ENCODE peak calls at places on chromosome 11, in seven cellular contexts. One of them, this sample, is unnamed.

GRCh38 chr11:59601788-59602187 is 13.8 kb downstream of the OSBP start:
- DNase-seq in bronchial epithelial cell: no peak
- DNase-seq in hepatocyte: no peak
- DNase-seq in body of pancreas: peak; percentile 37
- DNase-seq in adrenal gland: peak; percentile 47
- DNase-seq in HepG2: peak; percentile 20
- DNase-seq in Peyer's patch: no peak
- DNase-seq in this sample: no peak

GRCh38 chr11:101707477-101707876 is 123.7 kb upstream of the TRPC6 start:
- DNase-seq in bronchial epithelial cell: no peak
- DNase-seq in hepatocyte: no peak
- DNase-seq in body of pancreas: no peak
- DNase-seq in adrenal gland: no peak
- DNase-seq in HepG2: no peak
- DNase-seq in Peyer's patch: no peak
- DNase-seq in this sample: no peak

GRCh38 chr11:80107415-80107814 is 666.6 kb upstream of the TENM4 start:
- DNase-seq in bronchial epithelial cell: no peak
- DNase-seq in hepatocyte: no peak
- DNase-seq in body of pancreas: no peak
- DNase-seq in adrenal gland: no peak
- DNase-seq in HepG2: no peak
- DNase-seq in Peyer's patch: no peak
- DNase-seq in this sample: no peak

GRCh38 chr11:35289821-35290220 is 129.5 kb downstream of the SLC1A2 start:
- DNase-seq in bronchial epithelial cell: peak; percentile 42
- DNase-seq in hepatocyte: no peak
- DNase-seq in body of pancreas: no peak
- DNase-seq in adrenal gland: no peak
- DNase-seq in HepG2: no peak
- DNase-seq in Peyer's patch: no peak
- DNase-seq in this sample: no peak

GRCh38 chr11:20031155-20032001 is 128.9 kb downstream of the DBX1 start:
- DNase-seq in bronchial epithelial cell: peak; percentile 73
- DNase-seq in hepatocyte: peak; percentile 37
- DNase-seq in body of pancreas: no peak
- DNase-seq in adrenal gland: no peak
- DNase-seq in HepG2: peak; percentile 87
- DNase-seq in Peyer's patch: no peak
- DNase-seq in this sample: no peak

GRCh38 chr11:29914203-29914930 is 102.5 kb downstream of the KCNA4 start:
- DNase-seq in bronchial epithelial cell: peak; percentile 86
- DNase-seq in hepatocyte: peak; percentile 31
- DNase-seq in body of pancreas: no peak
- DNase-seq in adrenal gland: no peak
- DNase-seq in HepG2: no peak
- DNase-seq in Peyer's patch: no peak
- DNase-seq in this sample: no peak

GRCh38 chr11:57751676-57752253 is at the start of gene BTBD18:
- DNase-seq in bronchial epithelial cell: peak; percentile 58
- DNase-seq in hepatocyte: peak; percentile 71
- DNase-seq in body of pancreas: peak; percentile 69
- DNase-seq in adrenal gland: peak; percentile 70
- DNase-seq in HepG2: peak; percentile 83
- DNase-seq in Peyer's patch: peak; percentile 68
- DNase-seq in this sample: no peak

GRCh38 chr11:72871089-72871488 is 56.9 kb downstream of the ATG16L2 start:
- DNase-seq in bronchial epithelial cell: no peak
- DNase-seq in hepatocyte: no peak
- DNase-seq in body of pancreas: no peak
- DNase-seq in adrenal gland: no peak
- DNase-seq in HepG2: no peak
- DNase-seq in Peyer's patch: no peak
- DNase-seq in this sample: no peak

GRCh38 chr11:48150213-48150612 is 66.4 kb upstream of the OR4B1 start:
- DNase-seq in bronchial epithelial cell: peak; percentile 83
- DNase-seq in hepatocyte: no peak
- DNase-seq in body of pancreas: no peak
- DNase-seq in adrenal gland: no peak
- DNase-seq in HepG2: no peak
- DNase-seq in Peyer's patch: no peak
- DNase-seq in this sample: no peak

GRCh38 chr11:36296925-36297604 is 977 bp downstream of the PRR5L start:
- DNase-seq in bronchial epithelial cell: peak; percentile 42
- DNase-seq in hepatocyte: no peak
- DNase-seq in body of pancreas: no peak
- DNase-seq in adrenal gland: no peak
- DNase-seq in HepG2: no peak
- DNase-seq in Peyer's patch: peak; percentile 57
- DNase-seq in this sample: no peak

GRCh38 chr11:101442171-101442570 is 141.6 kb downstream of the TRPC6 start:
- DNase-seq in bronchial epithelial cell: no peak
- DNase-seq in hepatocyte: no peak
- DNase-seq in body of pancreas: peak; percentile 44
- DNase-seq in adrenal gland: peak; percentile 62
- DNase-seq in HepG2: no peak
- DNase-seq in Peyer's patch: no peak
- DNase-seq in this sample: no peak

GRCh38 chr11:128283445-128283844 is 303.9 kb downstream of the ETS1 start:
- DNase-seq in bronchial epithelial cell: no peak
- DNase-seq in hepatocyte: no peak
- DNase-seq in body of pancreas: no peak
- DNase-seq in adrenal gland: no peak
- DNase-seq in HepG2: no peak
- DNase-seq in Peyer's patch: no peak
- DNase-seq in this sample: no peak

GRCh38 chr11:107275632-107276031 is 182.0 kb downstream of the CWF19L2 start:
- DNase-seq in bronchial epithelial cell: peak; percentile 21
- DNase-seq in hepatocyte: no peak
- DNase-seq in body of pancreas: no peak
- DNase-seq in adrenal gland: no peak
- DNase-seq in HepG2: no peak
- DNase-seq in Peyer's patch: no peak
- DNase-seq in this sample: no peak

GRCh38 chr11:75554258-75555022 is 7.6 kb upstream of the SERPINH1 start:
- DNase-seq in bronchial epithelial cell: no peak
- DNase-seq in hepatocyte: peak; percentile 93
- DNase-seq in body of pancreas: peak; percentile 60
- DNase-seq in adrenal gland: peak; percentile 96
- DNase-seq in HepG2: peak; percentile 73
- DNase-seq in Peyer's patch: peak; percentile 84
- DNase-seq in this sample: no peak

GRCh38 chr11:83693279-83693992 is 407.3 kb upstream of the CCDC90B start:
- DNase-seq in bronchial epithelial cell: peak; percentile 35
- DNase-seq in hepatocyte: no peak
- DNase-seq in body of pancreas: no peak
- DNase-seq in adrenal gland: no peak
- DNase-seq in HepG2: no peak
- DNase-seq in Peyer's patch: no peak
- DNase-seq in this sample: no peak

GRCh38 chr11:6251120-6251733 is 8.4 kb upstream of the CCKBR start:
- DNase-seq in bronchial epithelial cell: peak; percentile 58
- DNase-seq in hepatocyte: peak; percentile 84
- DNase-seq in body of pancreas: peak; percentile 92
- DNase-seq in adrenal gland: peak; percentile 76
- DNase-seq in HepG2: peak; percentile 59
- DNase-seq in Peyer's patch: peak; percentile 84
- DNase-seq in this sample: no peak

GRCh38 chr11:27119396-27119795 is 78.8 kb downstream of the BBOX1 start:
- DNase-seq in bronchial epithelial cell: no peak
- DNase-seq in hepatocyte: no peak
- DNase-seq in body of pancreas: no peak
- DNase-seq in adrenal gland: no peak
- DNase-seq in HepG2: no peak
- DNase-seq in Peyer's patch: no peak
- DNase-seq in this sample: no peak

GRCh38 chr11:18853086-18853720 is 61.6 kb upstream of the PTPN5 start:
- DNase-seq in bronchial epithelial cell: peak; percentile 60
- DNase-seq in hepatocyte: peak; percentile 68
- DNase-seq in body of pancreas: peak; percentile 22
- DNase-seq in adrenal gland: no peak
- DNase-seq in HepG2: peak; percentile 36
- DNase-seq in Peyer's patch: no peak
- DNase-seq in this sample: peak; percentile 11

GRCh38 chr11:127345819-127346459 is 345.4 kb upstream of the KIRREL3 start:
- DNase-seq in bronchial epithelial cell: peak; percentile 13
- DNase-seq in hepatocyte: peak; percentile 64
- DNase-seq in body of pancreas: peak; percentile 47
- DNase-seq in adrenal gland: peak; percentile 34
- DNase-seq in HepG2: peak; percentile 13
- DNase-seq in Peyer's patch: no peak
- DNase-seq in this sample: no peak

GRCh38 chr11:58513747-58514367 is 6.0 kb upstream of the OR5B21 start:
- DNase-seq in bronchial epithelial cell: peak; percentile 68
- DNase-seq in hepatocyte: peak; percentile 73
- DNase-seq in body of pancreas: peak; percentile 55
- DNase-seq in adrenal gland: peak; percentile 45
- DNase-seq in HepG2: peak; percentile 51
- DNase-seq in Peyer's patch: peak; percentile 55
- DNase-seq in this sample: no peak

GRCh38 chr11:20854214-20854613 is 184.8 kb downstream of the NELL1 start:
- DNase-seq in bronchial epithelial cell: no peak
- DNase-seq in hepatocyte: peak; percentile 18
- DNase-seq in body of pancreas: no peak
- DNase-seq in adrenal gland: no peak
- DNase-seq in HepG2: no peak
- DNase-seq in Peyer's patch: no peak
- DNase-seq in this sample: no peak

DNA sequence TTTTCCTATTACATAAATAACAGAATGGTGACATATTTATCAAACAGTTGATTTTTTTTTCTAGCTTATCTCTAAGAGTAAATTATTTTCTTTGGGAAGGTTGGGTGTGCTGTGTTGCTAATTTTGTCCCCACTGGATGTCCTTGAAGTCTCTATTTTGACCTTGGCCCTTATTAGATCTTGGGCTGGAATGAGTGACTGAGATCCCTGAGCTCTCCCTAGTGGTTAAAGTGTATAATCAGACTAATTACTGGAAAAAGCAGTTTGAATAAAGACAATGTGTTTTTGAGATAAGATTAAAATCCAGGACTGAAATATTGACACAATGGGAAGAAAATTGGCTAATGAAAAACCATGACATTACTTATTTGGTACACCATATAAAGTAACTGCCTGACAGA is 56.1 kb downstream of the AASDHPPT start:
- DNase-seq in bronchial epithelial cell: peak; percentile 13
- DNase-seq in hepatocyte: no peak
- DNase-seq in body of pancreas: no peak
- DNase-seq in adrenal gland: no peak
- DNase-seq in HepG2: no peak
- DNase-seq in Peyer's patch: no peak
- DNase-seq in this sample: no peak
- TF ChIP-seq CTCF in bronchial epithelial cell: no peak
- TF ChIP-seq CTCF in hepatocyte: no peak
- TF ChIP-seq CTCF in body of pancreas: no peak
- TF ChIP-seq CTCF in adrenal gland: peak; percentile 22
- TF ChIP-seq CTCF in HepG2: peak; percentile 19
- TF ChIP-seq CTCF in Peyer's patch: no peak
- TF ChIP-seq CTCF in this sample: peak; percentile 43

DNA sequence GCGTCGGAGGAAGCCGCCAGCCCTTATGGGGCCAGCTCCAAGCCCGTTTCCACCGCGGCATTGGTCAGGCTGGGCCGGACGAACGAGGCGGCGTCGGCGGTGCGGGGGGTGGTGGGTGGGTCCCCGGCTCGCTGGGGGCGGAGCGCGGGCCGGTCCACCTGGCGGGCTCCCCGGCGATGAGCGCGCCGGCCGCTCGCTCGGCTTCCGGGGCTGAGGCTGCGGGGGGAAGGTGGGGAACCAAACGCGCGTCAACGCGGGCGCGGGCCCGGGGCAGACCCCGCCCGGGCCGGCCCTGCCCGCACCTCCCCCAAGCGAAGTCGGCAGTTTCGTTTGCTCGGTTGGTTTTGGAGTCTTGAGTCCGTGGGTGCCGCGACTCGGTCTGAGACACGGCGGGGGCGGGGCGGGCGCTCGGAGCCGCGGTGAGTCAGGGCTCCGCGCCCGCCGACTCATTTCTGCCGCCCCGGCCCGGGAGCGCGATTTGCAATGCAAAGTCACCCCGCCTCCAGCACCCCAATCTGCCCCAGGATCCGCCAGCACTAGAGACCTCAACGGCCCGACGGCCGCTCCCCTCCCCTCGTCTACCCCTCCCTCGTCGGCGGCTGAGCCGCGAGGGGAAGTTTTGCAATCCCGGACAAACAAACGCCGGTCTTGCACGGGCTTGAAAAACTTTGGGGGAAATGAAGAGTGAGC is 1.3 kb downstream of the ASCL2 start:
- DNase-seq in bronchial epithelial cell: peak; percentile 78
- DNase-seq in hepatocyte: peak; percentile 79
- DNase-seq in body of pancreas: peak; percentile 63
- DNase-seq in adrenal gland: peak; percentile 34
- DNase-seq in HepG2: peak; percentile 64
- DNase-seq in Peyer's patch: peak; percentile 77
- DNase-seq in this sample: peak; percentile 47
- H3K4me3 ChIP-seq in bronchial epithelial cell: peak overlapping the region; percentile 41
- H3K4me3 ChIP-seq in hepatocyte: peak overlapping the region; percentile 52
- H3K4me3 ChIP-seq in body of pancreas: no peak overlapping the region
- H3K4me3 ChIP-seq in adrenal gland: peak overlapping the region; percentile 56
- H3K4me3 ChIP-seq in HepG2: peak overlapping the region; percentile 73
- H3K4me3 ChIP-seq in Peyer's patch: peak overlapping the region; percentile 68
- H3K4me3 ChIP-seq in this sample: peak overlapping the region; percentile 11

GRCh38 chr11:114063149-114063828 is 3.8 kb downstream of the ZBTB16 start:
- DNase-seq in bronchial epithelial cell: no peak
- DNase-seq in hepatocyte: no peak
- DNase-seq in body of pancreas: no peak
- DNase-seq in adrenal gland: no peak
- DNase-seq in HepG2: no peak
- DNase-seq in Peyer's patch: no peak
- DNase-seq in this sample: no peak
- H3K27me3 ChIP-seq in bronchial epithelial cell: peaks cover 22% of the 10 kb centered on the region
- H3K27me3 ChIP-seq in hepatocyte: peaks cover 8% of the 10 kb centered on the region
- H3K27me3 ChIP-seq in body of pancreas: no peaks in the 10 kb centered on the region
- H3K27me3 ChIP-seq in adrenal gland: no peaks in the 10 kb centered on the region
- H3K27me3 ChIP-seq in HepG2: peaks cover 83% of the 10 kb centered on the region
- H3K27me3 ChIP-seq in Peyer's patch: no peaks in the 10 kb centered on the region
- H3K27me3 ChIP-seq in this sample: peaks cover 4% of the 10 kb centered on the region

GRCh38 chr11:63939351-63939920 is 634 bp downstream of the NAA40 start:
- DNase-seq in bronchial epithelial cell: no peak
- DNase-seq in hepatocyte: peak; percentile 49
- DNase-seq in body of pancreas: peak; percentile 34
- DNase-seq in adrenal gland: no peak
- DNase-seq in HepG2: no peak
- DNase-seq in Peyer's patch: no peak
- DNase-seq in this sample: peak; percentile 41

GRCh38 chr11:63941901-63942300 is 3.1 kb downstream of the NAA40 start:
- DNase-seq in bronchial epithelial cell: no peak
- DNase-seq in hepatocyte: no peak
- DNase-seq in body of pancreas: no peak
- DNase-seq in adrenal gland: no peak
- DNase-seq in HepG2: no peak
- DNase-seq in Peyer's patch: no peak
- DNase-seq in this sample: no peak

GRCh38 chr11:63938481-63939350 is at the start of gene NAA40:
- DNase-seq in bronchial epithelial cell: peak; percentile 83
- DNase-seq in hepatocyte: peak; percentile 98
- DNase-seq in body of pancreas: peak; percentile 98
- DNase-seq in adrenal gland: peak; percentile 96
- DNase-seq in HepG2: peak; percentile 92
- DNase-seq in Peyer's patch: peak; percentile 97
- DNase-seq in this sample: peak; percentile 99

GRCh38 chr11:63940786-63941185 is 2.0 kb downstream of the NAA40 start:
- DNase-seq in bronchial epithelial cell: no peak
- DNase-seq in hepatocyte: no peak
- DNase-seq in body of pancreas: no peak
- DNase-seq in adrenal gland: no peak
- DNase-seq in HepG2: no peak
- DNase-seq in Peyer's patch: no peak
- DNase-seq in this sample: no peak

GRCh38 chr11:63937713-63938480 is 905 bp upstream of the NAA40 start:
- DNase-seq in bronchial epithelial cell: no peak
- DNase-seq in hepatocyte: no peak
- DNase-seq in body of pancreas: peak; percentile 28
- DNase-seq in adrenal gland: no peak
- DNase-seq in HepG2: no peak
- DNase-seq in Peyer's patch: no peak
- DNase-seq in this sample: no peak
- TF ChIP-seq CTCF in bronchial epithelial cell: no peak
- TF ChIP-seq CTCF in hepatocyte: no peak
- TF ChIP-seq CTCF in body of pancreas: no peak
- TF ChIP-seq CTCF in adrenal gland: no peak
- TF ChIP-seq CTCF in HepG2: no peak
- TF ChIP-seq CTCF in Peyer's patch: no peak
- TF ChIP-seq CTCF in this sample: peak; percentile 14